ENCODE peak calls at places on chromosomes 16 and 17, in seven cellular contexts. One of them, this sample, is unnamed.
A peak's percentile ranks its signal among the peaks of the same experiment; 100 is the strongest.

GRCh38 chr16:86408685-86409084 is 101.6 kb upstream of the FOXF1 start:
- DNase-seq in fibroblast of lung: no peak
- DNase-seq in left ventricle myocardium inferior: no peak
- DNase-seq in osteoblast: no peak
- DNase-seq in astrocyte of the spinal cord: no peak
- DNase-seq in uterus: no peak
- DNase-seq in esophagus squamous epithelium: no peak
- DNase-seq in this sample: no peak

GRCh38 chr17:75073618-75074047 is 14.1 kb upstream of the SLC16A5 start:
- DNase-seq in esophagus squamous epithelium: no peak
- DNase-seq in uterus: no peak
- DNase-seq in astrocyte of the spinal cord: no peak
- DNase-seq in left ventricle myocardium inferior: no peak
- DNase-seq in osteoblast: peak; percentile 25
- DNase-seq in fibroblast of lung: no peak
- DNase-seq in this sample: peak; percentile 42

GRCh38 chr17:55660171-55660886 is 62.3 kb downstream of the TMEM100 start:
- DNase-seq in left ventricle myocardium inferior: no peak
- DNase-seq in esophagus squamous epithelium: no peak
- DNase-seq in fibroblast of lung: peak; percentile 17
- DNase-seq in osteoblast: no peak
- DNase-seq in uterus: peak; percentile 20
- DNase-seq in astrocyte of the spinal cord: no peak
- DNase-seq in this sample: peak; percentile 35

GRCh38 chr17:65599650-65600049 is 38.2 kb upstream of the AXIN2 start:
- DNase-seq in uterus: no peak
- DNase-seq in esophagus squamous epithelium: no peak
- DNase-seq in osteoblast: no peak
- DNase-seq in astrocyte of the spinal cord: no peak
- DNase-seq in left ventricle myocardium inferior: no peak
- DNase-seq in fibroblast of lung: no peak
- DNase-seq in this sample: no peak

GRCh38 chr16:53768593-53768992 is 64.6 kb downstream of the FTO start:
- DNase-seq in left ventricle myocardium inferior: no peak
- DNase-seq in esophagus squamous epithelium: no peak
- DNase-seq in uterus: no peak
- DNase-seq in fibroblast of lung: peak; percentile 95
- DNase-seq in osteoblast: peak; percentile 74
- DNase-seq in astrocyte of the spinal cord: peak; percentile 95
- DNase-seq in this sample: peak; percentile 81

GRCh38 chr16:69324013-69324531 is 6.3 kb downstream of the PDF start:
- DNase-seq in fibroblast of lung: no peak
- DNase-seq in esophagus squamous epithelium: no peak
- DNase-seq in uterus: peak; percentile 57
- DNase-seq in left ventricle myocardium inferior: peak; percentile 62
- DNase-seq in osteoblast: peak; percentile 87
- DNase-seq in astrocyte of the spinal cord: no peak
- DNase-seq in this sample: no peak

GRCh38 chr17:2087597-2088211 is 32.8 kb downstream of the HIC1 start:
- DNase-seq in astrocyte of the spinal cord: no peak
- DNase-seq in fibroblast of lung: peak; percentile 63
- DNase-seq in esophagus squamous epithelium: no peak
- DNase-seq in left ventricle myocardium inferior: no peak
- DNase-seq in uterus: peak; percentile 50
- DNase-seq in osteoblast: no peak
- DNase-seq in this sample: peak; percentile 71

GRCh38 chr16:76176153-76176552 is 101.0 kb upstream of the CNTNAP4 start:
- DNase-seq in osteoblast: no peak
- DNase-seq in astrocyte of the spinal cord: no peak
- DNase-seq in uterus: no peak
- DNase-seq in left ventricle myocardium inferior: no peak
- DNase-seq in fibroblast of lung: no peak
- DNase-seq in esophagus squamous epithelium: no peak
- DNase-seq in this sample: no peak

GRCh38 chr17:3683054-3683511 is 12.9 kb downstream of the P2RX5 start:
- DNase-seq in fibroblast of lung: no peak
- DNase-seq in left ventricle myocardium inferior: no peak
- DNase-seq in astrocyte of the spinal cord: no peak
- DNase-seq in esophagus squamous epithelium: no peak
- DNase-seq in uterus: no peak
- DNase-seq in osteoblast: peak; percentile 98
- DNase-seq in this sample: no peak

GRCh38 chr16:48413291-48413690 is 28.1 kb upstream of the SIAH1 start:
- DNase-seq in fibroblast of lung: no peak
- DNase-seq in uterus: no peak
- DNase-seq in astrocyte of the spinal cord: no peak
- DNase-seq in left ventricle myocardium inferior: no peak
- DNase-seq in osteoblast: no peak
- DNase-seq in esophagus squamous epithelium: no peak
- DNase-seq in this sample: no peak

GRCh38 chr16:65125871-65126270 is 4.0 kb upstream of the CDH11 start:
- DNase-seq in left ventricle myocardium inferior: no peak
- DNase-seq in fibroblast of lung: peak; percentile 41
- DNase-seq in osteoblast: peak; percentile 55
- DNase-seq in astrocyte of the spinal cord: peak; percentile 77
- DNase-seq in esophagus squamous epithelium: no peak
- DNase-seq in uterus: no peak
- DNase-seq in this sample: peak; percentile 58

GRCh38 chr17:83037084-83037950 is 42.1 kb upstream of the METRNL start:
- DNase-seq in esophagus squamous epithelium: no peak
- DNase-seq in fibroblast of lung: no peak
- DNase-seq in osteoblast: peak; percentile 29
- DNase-seq in left ventricle myocardium inferior: no peak
- DNase-seq in uterus: no peak
- DNase-seq in astrocyte of the spinal cord: no peak
- DNase-seq in this sample: no peak

GRCh38 chr17:80441133-80441578 is 26.2 kb downstream of the ENDOV start:
- DNase-seq in fibroblast of lung: peak; percentile 28
- DNase-seq in left ventricle myocardium inferior: peak; percentile 34
- DNase-seq in astrocyte of the spinal cord: peak; percentile 23
- DNase-seq in osteoblast: peak; percentile 97
- DNase-seq in esophagus squamous epithelium: no peak
- DNase-seq in uterus: no peak
- DNase-seq in this sample: peak; percentile 34

GRCh38 chr17:2635241-2635640 is 41.8 kb downstream of the PAFAH1B1 start:
- DNase-seq in astrocyte of the spinal cord: no peak
- DNase-seq in fibroblast of lung: no peak
- DNase-seq in left ventricle myocardium inferior: no peak
- DNase-seq in osteoblast: no peak
- DNase-seq in uterus: no peak
- DNase-seq in esophagus squamous epithelium: no peak
- DNase-seq in this sample: no peak

GRCh38 chr17:42674755-42675347 is 1.9 kb downstream of the PLEKHH3 start:
- DNase-seq in esophagus squamous epithelium: no peak
- DNase-seq in left ventricle myocardium inferior: no peak
- DNase-seq in osteoblast: peak; percentile 94
- DNase-seq in fibroblast of lung: no peak
- DNase-seq in astrocyte of the spinal cord: no peak
- DNase-seq in uterus: no peak
- DNase-seq in this sample: no peak

GRCh38 chr16:71311553-71312158 is 22.5 kb upstream of the CMTR2 start:
- DNase-seq in uterus: no peak
- DNase-seq in esophagus squamous epithelium: no peak
- DNase-seq in left ventricle myocardium inferior: no peak
- DNase-seq in osteoblast: no peak
- DNase-seq in astrocyte of the spinal cord: peak; percentile 1
- DNase-seq in fibroblast of lung: peak; percentile 6
- DNase-seq in this sample: peak; percentile 23

GRCh38 chr16:50276128-50276444 is 9.7 kb downstream of the ADCY7 start:
- DNase-seq in uterus: no peak
- DNase-seq in left ventricle myocardium inferior: no peak
- DNase-seq in fibroblast of lung: no peak
- DNase-seq in osteoblast: peak; percentile 27
- DNase-seq in esophagus squamous epithelium: no peak
- DNase-seq in astrocyte of the spinal cord: no peak
- DNase-seq in this sample: no peak

GRCh38 chr17:9875441-9875840 is 29.6 kb downstream of the RCVRN start:
- DNase-seq in osteoblast: no peak
- DNase-seq in esophagus squamous epithelium: no peak
- DNase-seq in fibroblast of lung: peak; percentile 90
- DNase-seq in left ventricle myocardium inferior: no peak
- DNase-seq in astrocyte of the spinal cord: peak; percentile 89
- DNase-seq in uterus: peak; percentile 33
- DNase-seq in this sample: peak; percentile 0

GRCh38 chr17:49707246-49707607 is 537 bp downstream of the SLC35B1 start:
- DNase-seq in left ventricle myocardium inferior: no peak
- DNase-seq in astrocyte of the spinal cord: no peak
- DNase-seq in uterus: no peak
- DNase-seq in osteoblast: no peak
- DNase-seq in fibroblast of lung: no peak
- DNase-seq in esophagus squamous epithelium: no peak
- DNase-seq in this sample: peak; percentile 20

GRCh38 chr16:75074415-75074793 is 42.2 kb downstream of the LDHD start:
- DNase-seq in astrocyte of the spinal cord: no peak
- DNase-seq in uterus: no peak
- DNase-seq in esophagus squamous epithelium: no peak
- DNase-seq in osteoblast: no peak
- DNase-seq in left ventricle myocardium inferior: no peak
- DNase-seq in fibroblast of lung: no peak
- DNase-seq in this sample: no peak

GRCh38 chr17:145671-146541 is 8.5 kb downstream of the SCGB1C2 start:
- DNase-seq in esophagus squamous epithelium: no peak
- DNase-seq in left ventricle myocardium inferior: peak; percentile 12
- DNase-seq in astrocyte of the spinal cord: no peak
- DNase-seq in uterus: peak; percentile 15
- DNase-seq in fibroblast of lung: no peak
- DNase-seq in osteoblast: peak; percentile 79
- DNase-seq in this sample: no peak

GRCh38 chr17:7262192-7263070 is at the start of gene CLDN7:
- DNase-seq in esophagus squamous epithelium: no peak
- DNase-seq in left ventricle myocardium inferior: no peak
- DNase-seq in osteoblast: no peak
- DNase-seq in astrocyte of the spinal cord: no peak
- DNase-seq in uterus: no peak
- DNase-seq in fibroblast of lung: no peak
- DNase-seq in this sample: no peak

GRCh38 chr16:31063495-31063842 is 10.6 kb downstream of the ZNF668 start:
- DNase-seq in uterus: no peak
- DNase-seq in esophagus squamous epithelium: no peak
- DNase-seq in osteoblast: peak; percentile 29
- DNase-seq in astrocyte of the spinal cord: no peak
- DNase-seq in left ventricle myocardium inferior: no peak
- DNase-seq in fibroblast of lung: no peak
- DNase-seq in this sample: no peak

GRCh38 chr16:21997693-21998480 is 3.0 kb downstream of the PDZD9 start:
- DNase-seq in osteoblast: no peak
- DNase-seq in astrocyte of the spinal cord: no peak
- DNase-seq in left ventricle myocardium inferior: no peak
- DNase-seq in esophagus squamous epithelium: no peak
- DNase-seq in fibroblast of lung: no peak
- DNase-seq in uterus: no peak
- DNase-seq in this sample: no peak

DNA sequence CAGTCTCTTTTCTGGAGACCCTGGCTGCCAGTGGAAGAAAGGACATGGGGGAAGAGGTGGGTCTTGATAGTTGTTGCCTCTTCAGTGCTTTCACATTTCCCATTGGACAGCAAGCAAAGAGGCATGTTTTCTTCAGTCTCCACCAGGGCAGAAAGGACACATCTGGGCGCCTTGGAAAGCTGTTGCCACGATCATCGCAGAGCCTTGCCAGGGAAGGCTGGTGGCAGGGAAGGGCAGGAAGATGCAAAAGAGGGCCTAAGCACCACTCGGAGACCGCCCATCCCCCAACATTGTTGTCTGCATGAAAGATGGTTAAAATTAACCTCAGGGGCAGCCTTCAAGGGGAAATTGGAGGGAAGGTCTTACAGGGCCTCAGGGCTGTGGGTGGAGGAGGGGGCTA is 114.1 kb downstream of the SOX9 start:
- DNase-seq in astrocyte of the spinal cord: no peak
- DNase-seq in fibroblast of lung: no peak
- DNase-seq in esophagus squamous epithelium: no peak
- DNase-seq in uterus: no peak
- DNase-seq in osteoblast: no peak
- DNase-seq in left ventricle myocardium inferior: no peak
- DNase-seq in this sample: no peak
- H3K4me3 ChIP-seq in astrocyte of the spinal cord: no peak overlapping the region
- H3K4me3 ChIP-seq in fibroblast of lung: no peak overlapping the region
- H3K4me3 ChIP-seq in esophagus squamous epithelium: no peak overlapping the region
- H3K4me3 ChIP-seq in uterus: no peak overlapping the region
- H3K4me3 ChIP-seq in osteoblast: no peak overlapping the region
- H3K4me3 ChIP-seq in left ventricle myocardium inferior: no peak overlapping the region
- H3K4me3 ChIP-seq in this sample: no peak overlapping the region

GRCh38 chr16:58931436-58931835 is 197.3 kb upstream of the GOT2 start:
- DNase-seq in left ventricle myocardium inferior: no peak
- DNase-seq in uterus: no peak
- DNase-seq in osteoblast: no peak
- DNase-seq in fibroblast of lung: no peak
- DNase-seq in esophagus squamous epithelium: no peak
- DNase-seq in astrocyte of the spinal cord: no peak
- DNase-seq in this sample: no peak
- TF ChIP-seq CTCF in left ventricle myocardium inferior: no peak
- TF ChIP-seq CTCF in uterus: no peak
- TF ChIP-seq CTCF in osteoblast: no peak
- TF ChIP-seq CTCF in fibroblast of lung: no peak
- TF ChIP-seq CTCF in esophagus squamous epithelium: no peak
- TF ChIP-seq CTCF in astrocyte of the spinal cord: no peak
- TF ChIP-seq CTCF in this sample: no peak

GRCh38 chr16:28880589-28880915 is 2.3 kb downstream of the ATP2A1 start:
- DNase-seq in astrocyte of the spinal cord: no peak
- DNase-seq in esophagus squamous epithelium: no peak
- DNase-seq in left ventricle myocardium inferior: no peak
- DNase-seq in fibroblast of lung: no peak
- DNase-seq in osteoblast: no peak
- DNase-seq in uterus: no peak
- DNase-seq in this sample: no peak
- H3K4me3 ChIP-seq in astrocyte of the spinal cord: peak overlapping the region; percentile 70
- H3K4me3 ChIP-seq in esophagus squamous epithelium: no peak overlapping the region
- H3K4me3 ChIP-seq in left ventricle myocardium inferior: peak overlapping the region; percentile 89
- H3K4me3 ChIP-seq in fibroblast of lung: no peak overlapping the region
- H3K4me3 ChIP-seq in osteoblast: peak overlapping the region; percentile 78
- H3K4me3 ChIP-seq in uterus: no peak overlapping the region
- H3K4me3 ChIP-seq in this sample: no peak overlapping the region

DNA sequence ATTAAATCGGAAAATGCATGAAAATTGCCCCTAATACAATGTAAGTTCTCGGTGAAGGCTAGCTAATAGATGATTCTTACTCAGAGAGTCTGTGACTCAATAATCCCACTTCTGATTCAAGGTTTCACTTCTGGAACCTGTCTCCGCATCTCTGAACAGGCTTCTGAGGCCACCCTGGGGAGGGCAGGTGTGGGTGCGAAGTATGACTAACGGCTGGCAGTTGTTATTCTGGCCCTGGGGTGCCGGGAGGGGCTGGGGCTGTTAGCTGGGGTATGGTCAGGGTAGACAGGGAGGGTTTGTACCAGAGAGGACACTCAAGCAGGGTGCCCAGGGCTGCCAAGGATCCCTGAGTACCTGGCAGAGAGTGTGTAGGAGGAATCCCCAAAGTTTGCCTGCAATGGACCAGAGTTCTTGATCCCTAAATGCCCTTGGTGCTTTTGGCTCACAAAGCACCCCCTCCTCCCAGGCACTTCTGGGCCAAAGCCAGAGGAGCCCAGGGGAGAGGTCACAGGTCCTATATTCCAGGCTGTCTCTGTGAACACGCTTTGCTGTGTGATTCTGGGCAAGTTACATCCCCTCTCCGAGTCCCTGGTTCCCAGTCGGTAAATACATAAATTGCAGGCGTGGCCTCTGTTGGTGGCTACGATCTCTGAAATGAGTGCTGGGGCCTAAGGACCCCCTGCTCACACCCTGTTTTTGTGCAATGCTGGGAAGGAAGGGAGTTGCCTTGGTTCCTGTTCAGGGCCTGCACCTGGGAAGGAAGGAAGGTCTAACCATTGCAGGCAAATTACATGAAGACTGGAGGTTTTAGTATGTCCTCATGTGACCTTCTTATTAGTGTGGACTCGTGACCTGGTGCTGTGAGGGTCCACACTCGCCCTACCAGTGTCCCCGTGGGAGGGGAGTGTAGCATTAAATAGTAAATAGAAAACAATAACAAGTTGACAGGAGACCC is 49.9 kb upstream of the CPNE2 start:
- DNase-seq in left ventricle myocardium inferior: no peak
- DNase-seq in osteoblast: peak; percentile 53
- DNase-seq in uterus: no peak
- DNase-seq in fibroblast of lung: peak; percentile 69
- DNase-seq in esophagus squamous epithelium: no peak
- DNase-seq in astrocyte of the spinal cord: peak; percentile 44
- DNase-seq in this sample: no peak
- TF ChIP-seq CTCF in left ventricle myocardium inferior: no peak
- TF ChIP-seq CTCF in osteoblast: no peak
- TF ChIP-seq CTCF in uterus: no peak
- TF ChIP-seq CTCF in fibroblast of lung: no peak
- TF ChIP-seq CTCF in esophagus squamous epithelium: no peak
- TF ChIP-seq CTCF in astrocyte of the spinal cord: no peak
- TF ChIP-seq CTCF in this sample: no peak

This sample was measured in fibroblast of the aortic adventitia.